ENCODE peak calls at places on chromosomes 2 and 18, in four cellular contexts. F is neuronal stem cell, X is caudate nucleus, E is uterus. N is an unnamed sample.

GRCh38 chr18:67932261-67932660 is 415.7 kb upstream of the DSEL start:
- DNase-seq in F (no peak), X (no peak), E (no peak), N (no peak)

GRCh38 chr18:39655341-39655740 is 2089.7 kb upstream of the CELF4 start:
- DNase-seq in F (no peak), X (no peak), E (no peak), N (no peak)

GRCh38 chr2:46482490-46482889 is 3.1 kb downstream of the TMEM247 start:
- DNase-seq in F (no peak), X (no peak), E (no peak), N (no peak)

GRCh38 chr18:52394602-52395001 is 54.6 kb downstream of the DCC start:
- DNase-seq in F (no peak), X (no peak), E (no peak), N (no peak)

GRCh38 chr2:205161156-205161555 is 521.1 kb upstream of the NRP2 start:
- DNase-seq in F (no peak), X (no peak), E (no peak), N (no peak)

GRCh38 chr18:36534154-36534688 is 236.7 kb downstream of the FHOD3 start:
- DNase-seq in F (no peak), X (no peak), E (no peak), N (no peak)

GRCh38 chr2:138841459-138841858 is 61.3 kb upstream of the NXPH2 start:
- DNase-seq in F (no peak), X (no peak), E (no peak), N (no peak)

GRCh38 chr2:151111599-151112278 is 149.9 kb downstream of the RBM43 start:
- DNase-seq in F (no peak), X (no peak), E (no peak), N (no peak)

GRCh38 chr18:74589021-74589420 is 8.6 kb upstream of the ZNF407 start:
- DNase-seq in F (no peak), X (no peak), E (no peak), N (no peak)

GRCh38 chr18:24270937-24271380 is 126.7 kb downstream of the OSBPL1A start:
- DNase-seq in F (peak; percentile 32), X (peak; percentile 73), E (no peak), N (no peak)

GRCh38 chr2:224940618-224941017 is 101.7 kb downstream of the DOCK10 start:
- DNase-seq in F (no peak), X (no peak), E (no peak), N (no peak)

GRCh38 chr2:230913406-230913805 is 11.6 kb downstream of the GPR55 start:
- DNase-seq in F (no peak), X (no peak), E (no peak), N (no peak)

GRCh38 chr2:53802617-53803115 is 15.8 kb downstream of the ERLEC1 start:
- DNase-seq in F (no peak), X (no peak), E (no peak), N (no peak)

GRCh38 chr18:75393721-75394120 is 33.8 kb downstream of the SMIM21 start:
- DNase-seq in F (no peak), X (no peak), E (no peak), N (no peak)

GRCh38 chr2:107502463-107503079 is 324.1 kb upstream of the RGPD4 start:
- DNase-seq in F (no peak), X (no peak), E (no peak), N (no peak)

GRCh38 chr18:47184419-47185050 is 8.4 kb upstream of the IER3IP1 start:
- DNase-seq in F (no peak), X (no peak), E (no peak), N (no peak)

GRCh38 chr2:96108578-96109561 is 7.5 kb downstream of the ADRA2B start:
- DNase-seq in F (peak; percentile 26), X (no peak), E (no peak), N (peak; percentile 72)

GRCh38 chr2:45786030-45786830 is 134.8 kb downstream of the PRKCE start:
- DNase-seq in F (no peak), X (no peak), E (no peak), N (no peak)

GRCh38 chr18:22952525-22952924 is 19.4 kb downstream of the RBBP8 start:
- DNase-seq in F (no peak), X (no peak), E (no peak), N (no peak)

GRCh38 chr2:167294031-167294774 is 405.9 kb downstream of the XIRP2 start:
- DNase-seq in F (peak; percentile 23), X (peak; percentile 47), E (no peak), N (peak; percentile 72)

GRCh38 chr2:16094851-16095250 is 154.5 kb downstream of the MYCN start:
- DNase-seq in F (no peak), X (no peak), E (no peak), N (no peak)

GRCh38 chr2:16092861-16093638 is 152.7 kb downstream of the MYCN start:
- DNase-seq in F (no peak), X (no peak), E (no peak), N (no peak)

GRCh38 chr2:16090650-16091575 is 150.6 kb downstream of the MYCN start:
- DNase-seq in F (no peak), X (no peak), E (no peak), N (no peak)

GRCh38 chr2:16091576-16092282 is 151.4 kb downstream of the MYCN start:
- DNase-seq in F (no peak), X (no peak), E (no peak), N (no peak)

DNA sequence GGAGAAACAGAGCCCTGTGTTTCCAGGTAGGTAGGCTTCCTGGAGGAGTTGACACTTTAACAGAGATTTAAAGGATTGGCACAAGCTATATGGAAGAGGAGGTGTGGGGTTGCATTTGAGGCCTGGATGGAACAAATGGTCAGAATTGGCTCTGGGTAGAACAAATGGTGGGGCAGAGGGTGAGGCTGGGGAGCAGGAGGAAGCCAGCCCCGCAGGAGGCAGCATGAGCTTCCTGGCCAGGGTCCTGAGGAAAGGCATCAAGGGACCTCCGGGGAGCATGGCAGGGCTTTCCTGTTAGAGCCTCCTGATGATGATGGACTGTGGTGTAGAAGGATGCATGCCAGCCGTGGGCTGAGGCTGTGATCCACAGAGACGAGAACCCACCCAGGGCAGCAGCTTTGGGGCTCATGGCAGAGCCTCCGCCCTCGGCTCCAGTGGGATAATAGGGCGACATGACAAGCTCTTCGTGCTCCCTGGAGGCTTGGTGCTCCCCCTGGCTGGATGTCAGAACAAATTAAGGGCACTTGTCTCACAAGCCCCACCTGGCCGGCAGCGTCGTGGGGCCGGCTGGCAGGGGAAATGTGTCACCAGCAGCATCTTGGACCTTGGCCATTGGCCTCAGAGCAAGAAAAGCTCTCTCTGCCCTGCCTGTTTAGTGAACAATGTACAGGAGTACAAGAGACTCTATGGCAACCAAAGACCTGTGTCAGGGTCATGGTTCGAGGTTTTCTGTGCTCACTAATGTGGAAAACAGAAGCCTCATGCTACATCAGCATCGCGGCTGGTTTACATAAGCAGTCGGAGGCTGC is 153.5 kb downstream of the MYCN start:
- DNase-seq in F (no peak), X (no peak), E (no peak), N (no peak)
- H3K27ac ChIP-seq in F (no peak overlapping the region), X (no peak overlapping the region), E (no peak overlapping the region), N (no peak overlapping the region)

GRCh38 chr2:101831351-101831865 is 133.9 kb downstream of the MAP4K4 start:
- DNase-seq in F (peak; percentile 30), X (peak; percentile 64), E (peak; percentile 75), N (peak; percentile 71)
- H3K27ac ChIP-seq in F (no peak overlapping the region), X (peak overlapping the region; percentile 92), E (peak overlapping the region; percentile 12), N (peak overlapping the region; percentile 71)

GRCh38 chr2:238183846-238184245 is 19.6 kb downstream of the ILKAP start:
- DNase-seq in F (no peak), X (no peak), E (no peak), N (no peak)
- H3K27ac ChIP-seq in F (no peak overlapping the region), X (no peak overlapping the region), E (no peak overlapping the region), N (no peak overlapping the region)

GRCh38 chr2:215973954-215974699 is 39.2 kb downstream of the MREG start:
- DNase-seq in F (no peak), X (no peak), E (no peak), N (no peak)
- H3K27ac ChIP-seq in F (no peak overlapping the region), X (no peak overlapping the region), E (no peak overlapping the region), N (no peak overlapping the region)

DNA sequence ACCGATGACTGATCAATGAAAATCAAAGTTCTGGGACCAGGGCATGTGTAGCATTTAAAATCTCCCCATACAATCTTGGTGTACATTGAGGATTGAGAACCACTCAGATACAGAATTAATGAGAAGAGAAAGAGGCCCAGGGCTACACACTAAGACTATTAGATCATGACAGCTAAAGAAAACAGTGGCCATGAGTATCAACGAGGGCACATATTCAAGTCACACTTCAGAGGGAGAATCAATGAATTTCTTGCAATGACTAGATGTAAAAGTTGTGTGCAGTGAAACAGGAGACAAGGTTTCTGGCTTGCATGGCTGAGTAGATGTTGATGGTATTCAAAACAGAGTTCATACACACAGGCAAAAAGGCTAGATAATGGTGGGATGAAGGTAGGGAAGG is 29.1 kb downstream of the METTL8 start:
- DNase-seq in F (no peak), X (no peak), E (no peak), N (no peak)
- H3K27ac ChIP-seq in F (no peak overlapping the region), X (no peak overlapping the region), E (no peak overlapping the region), N (no peak overlapping the region)

GRCh38 chr2:20148841-20149702 is 75.9 kb downstream of the SDC1 start:
- DNase-seq in F (peak; percentile 32), X (no peak), E (no peak), N (no peak)
- H3K27ac ChIP-seq in F (no peak overlapping the region), X (no peak overlapping the region), E (no peak overlapping the region), N (peak overlapping the region; percentile 68)

GRCh38 chr2:200353873-200354272 is 47.4 kb downstream of the SPATS2L start:
- DNase-seq in F (no peak), X (no peak), E (no peak), N (no peak)

GRCh38 chr2:200351815-200352214 is 45.3 kb downstream of the SPATS2L start:
- DNase-seq in F (no peak), X (no peak), E (no peak), N (no peak)

GRCh38 chr2:200350796-200351195 is 44.3 kb downstream of the SPATS2L start:
- DNase-seq in F (no peak), X (no peak), E (no peak), N (no peak)

GRCh38 chr2:200353125-200353524 is 46.6 kb downstream of the SPATS2L start:
- DNase-seq in F (no peak), X (no peak), E (no peak), N (no peak)

DNA sequence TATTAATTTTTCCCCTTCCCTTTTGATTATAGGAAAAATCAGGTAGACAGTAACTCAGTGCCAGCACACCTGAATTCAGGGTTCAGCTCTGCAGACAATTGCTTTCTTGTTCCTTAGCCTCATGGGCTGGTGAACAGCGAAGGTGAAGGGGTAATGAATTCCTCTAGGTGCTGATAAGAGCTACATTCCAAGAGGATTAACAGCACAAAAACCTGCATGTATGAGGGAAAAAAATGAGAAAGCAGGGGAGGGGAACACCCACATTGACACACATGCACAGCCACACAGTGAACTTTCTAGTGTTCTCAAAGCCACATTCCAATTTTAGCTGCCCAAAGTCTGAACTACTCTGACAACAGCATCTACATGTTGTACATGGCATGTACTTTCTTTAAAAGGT is 46.1 kb downstream of the SPATS2L start:
- DNase-seq in F (peak; percentile 30), X (no peak), E (no peak), N (no peak)
- H3K27ac ChIP-seq in F (no peak overlapping the region), X (no peak overlapping the region), E (peak overlapping the region; percentile 14), N (peak overlapping the region; percentile 14)

DNA sequence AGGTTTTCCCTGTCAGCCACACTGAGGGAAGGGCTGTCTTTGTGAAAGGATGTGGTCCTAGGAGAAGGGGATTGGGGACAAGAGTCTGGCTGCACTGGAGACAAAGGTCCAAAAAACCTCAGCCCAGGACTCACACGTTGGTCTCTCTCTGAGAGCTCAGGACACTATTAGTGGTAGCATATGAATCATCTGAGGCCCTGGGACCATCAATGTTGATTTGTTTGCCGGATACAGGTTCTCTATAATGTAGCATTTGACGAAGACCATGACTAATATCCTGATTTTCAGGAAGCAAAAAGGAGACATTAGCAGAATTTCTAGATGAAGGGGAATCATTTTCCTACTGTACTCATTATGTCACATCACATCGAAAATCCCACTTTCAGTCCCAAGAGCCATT is 22.2 kb upstream of the DNAH6 start:
- DNase-seq in F (no peak), X (no peak), E (no peak), N (no peak)
- H3K27ac ChIP-seq in F (no peak overlapping the region), X (no peak overlapping the region), E (no peak overlapping the region), N (no peak overlapping the region)

N was measured in kidney.